ENCODE peak calls at places on chromosomes 1 and 21, in six cellular contexts. L, R, Y, D, S and N are unnamed samples.

GRCh38 chr1:216626394-216627067 is 96.7 kb downstream of the ESRRG start:
- DNase-seq in D (no peak), R (no peak), S (no peak), Y (no peak), L (no peak), N (no peak)

GRCh38 chr1:9108056-9108665 is 20.7 kb downstream of the GPR157 start:
- DNase-seq in D (no peak), S (no peak), L (no peak), Y (no peak), R (no peak), N (no peak)

GRCh38 chr1:226798427-226799411 is 59.6 kb upstream of the ITPKB start:
- DNase-seq in D (no peak), S (peak), R (no peak), Y (no peak), L (no peak), N (no peak)

GRCh38 chr1:106978477-106979322 is 77.8 kb upstream of the PRMT6 start:
- DNase-seq in D (no peak), S (no peak), L (no peak), Y (no peak), R (no peak), N (peak)

GRCh38 chr1:248791010-248791409 is 34.7 kb downstream of the SH3BP5L start:
- DNase-seq in D (no peak), L (no peak), Y (no peak), S (no peak), R (no peak), N (no peak)

GRCh38 chr1:203906932-203907331 is 45.5 kb downstream of the SNRPE start:
- DNase-seq in L (no peak), R (no peak), S (no peak), D (no peak), Y (no peak), N (peak)

GRCh38 chr1:172513480-172513879 is 19.5 kb upstream of the SUCO start:
- DNase-seq in Y (no peak), R (no peak), S (no peak), L (no peak), D (no peak), N (no peak)

GRCh38 chr1:147241955-147242448 is 482 bp upstream of the CHD1L start:
- DNase-seq in Y (no peak), R (no peak), L (no peak), S (no peak), D (no peak), N (no peak)

GRCh38 chr1:214002472-214002871 is 14.7 kb downstream of the PROX1 start:
- DNase-seq in L (no peak), D (no peak), S (no peak), R (no peak), Y (no peak), N (no peak)

GRCh38 chr1:198290089-198290683 is 133.4 kb downstream of the NEK7 start:
- DNase-seq in S (no peak), L (no peak), Y (no peak), D (no peak), R (no peak), N (no peak)

GRCh38 chr21:29175408-29176147 is 45.1 kb downstream of the MAP3K7CL start:
- DNase-seq in R (no peak), L (no peak), D (no peak), S (no peak), Y (no peak), N (no peak)

GRCh38 chr21:43958364-43959158 is 53.5 kb upstream of the TRAPPC10 start:
- DNase-seq in S (no peak), D (no peak), R (no peak), L (no peak), Y (no peak), N (no peak)

GRCh38 chr1:155006601-155007101 is 4.0 kb downstream of the ZBTB7B start:
- DNase-seq in R (no peak), Y (no peak), D (no peak), S (peak), L (no peak), N (no peak)

GRCh38 chr1:176167210-176167609 is 39.9 kb downstream of the COP1 start:
- DNase-seq in Y (no peak), R (no peak), L (no peak), D (no peak), S (no peak), N (no peak)

GRCh38 chr1:18348354-18348753 is 132.4 kb upstream of the KLHDC7A start:
- DNase-seq in D (no peak), L (peak), S (no peak), Y (no peak), R (no peak), N (no peak)

GRCh38 chr1:224338150-224338838 is 8.3 kb upstream of the NVL start:
- DNase-seq in L (no peak), Y (no peak), R (no peak), D (no peak), S (no peak), N (no peak)

GRCh38 chr1:39317910-39318633 is 113.6 kb downstream of the MACF1 start:
- DNase-seq in S (no peak), L (no peak), D (no peak), R (no peak), Y (no peak), N (no peak)

GRCh38 chr21:39004776-39005605 is 178.3 kb downstream of the PSMG1 start:
- DNase-seq in D (no peak), R (no peak), Y (no peak), L (no peak), S (peak), N (no peak)

GRCh38 chr1:155064109-155064812 is 721 bp downstream of the EFNA4 start:
- DNase-seq in R (no peak), D (peak), L (peak), S (peak), Y (no peak), N (no peak)

GRCh38 chr1:7043729-7044470 is 258.6 kb downstream of the CAMTA1 start:
- DNase-seq in Y (no peak), D (no peak), L (no peak), S (no peak), R (no peak), N (no peak)

GRCh38 chr1:211327341-211327921 is 798 bp downstream of the TRAF5 start:
- DNase-seq in R (peak), L (peak), S (peak), D (peak), Y (no peak), N (no peak)

GRCh38 chr1:25766721-25767436 is 33.1 kb upstream of the SELENON start:
- DNase-seq in D (no peak), R (no peak), S (no peak), L (no peak), Y (no peak), N (no peak)

GRCh38 chr1:216422821-216423529 is at the start of gene USH2A:
- DNase-seq in R (no peak), Y (peak), D (no peak), S (no peak), L (peak), N (no peak)

GRCh38 chr1:187959062-187959461 is 1130.3 kb downstream of the PLA2G4A start:
- DNase-seq in D (no peak), S (no peak), L (no peak), Y (no peak), R (no peak), N (no peak)
- H3K4me3 ChIP-seq in D (no peak), S (no peak), L (no peak), Y (no peak), R (no peak), N (no peak)

GRCh38 chr1:4056422-4056821 is 156.3 kb upstream of the C1orf174 start:
- DNase-seq in R (peak), D (no peak), L (no peak), Y (no peak), S (no peak), N (no peak)

GRCh38 chr1:4054957-4055676 is 155.0 kb upstream of the C1orf174 start:
- DNase-seq in R (peak), S (no peak), D (no peak), L (no peak), Y (no peak), N (no peak)

GRCh38 chr1:4056989-4057388 is 156.9 kb upstream of the C1orf174 start:
- DNase-seq in D (no peak), L (no peak), Y (no peak), S (no peak), R (no peak), N (no peak)

GRCh38 chr1:4053774-4054173 is 153.7 kb upstream of the C1orf174 start:
- DNase-seq in L (no peak), S (no peak), R (peak), D (no peak), Y (no peak), N (no peak)

GRCh38 chr1:4055677-4055967 is 155.6 kb upstream of the C1orf174 start:
- DNase-seq in L (no peak), S (no peak), Y (no peak), R (no peak), D (no peak), N (no peak)
- H3K4me3 ChIP-seq in L (no peak), S (no peak), Y (no peak), R (no peak), D (no peak), N (no peak)

DNA sequence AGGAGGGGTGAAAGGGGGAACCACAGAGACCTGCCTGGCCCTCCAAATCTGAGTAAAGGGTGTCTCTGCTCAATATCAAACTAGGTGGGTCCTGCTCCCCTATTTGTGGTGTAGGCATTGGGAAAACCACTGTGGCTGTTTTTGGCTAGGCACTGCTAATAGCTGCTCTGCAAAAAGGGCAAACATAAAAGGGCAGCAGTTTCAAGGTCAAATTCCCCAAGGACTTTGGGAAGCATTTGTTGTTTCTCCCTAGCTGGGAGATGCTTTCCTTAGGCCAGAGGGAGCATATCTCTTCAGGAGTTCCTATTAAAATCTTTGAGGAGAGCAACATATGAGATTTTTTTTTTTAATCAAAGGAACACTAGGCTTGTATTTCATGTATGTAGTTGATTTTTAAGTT is 2.4 kb downstream of the C1orf162 start:
- DNase-seq in S (no peak), D (no peak), L (no peak), Y (no peak), R (no peak), N (no peak)
- H3K4me3 ChIP-seq in S (no peak), D (no peak), L (no peak), Y (no peak), R (no peak), N (no peak)

GRCh38 chr21:35048706-35049617 is at the start of gene RUNX1:
- DNase-seq in R (no peak), S (peak), D (peak), L (no peak), Y (no peak), N (peak)
- H3K4me3 ChIP-seq in R (peak), S (peak), D (peak), L (no peak), Y (no peak), N (peak)

GRCh38 chr1:162732566-162733335 is 57.8 kb upstream of the HSD17B7 start:
- DNase-seq in R (no peak), S (no peak), L (no peak), Y (no peak), D (no peak), N (no peak)
- H3K4me3 ChIP-seq in R (no peak), S (no peak), L (no peak), Y (no peak), D (no peak), N (no peak)

DNA sequence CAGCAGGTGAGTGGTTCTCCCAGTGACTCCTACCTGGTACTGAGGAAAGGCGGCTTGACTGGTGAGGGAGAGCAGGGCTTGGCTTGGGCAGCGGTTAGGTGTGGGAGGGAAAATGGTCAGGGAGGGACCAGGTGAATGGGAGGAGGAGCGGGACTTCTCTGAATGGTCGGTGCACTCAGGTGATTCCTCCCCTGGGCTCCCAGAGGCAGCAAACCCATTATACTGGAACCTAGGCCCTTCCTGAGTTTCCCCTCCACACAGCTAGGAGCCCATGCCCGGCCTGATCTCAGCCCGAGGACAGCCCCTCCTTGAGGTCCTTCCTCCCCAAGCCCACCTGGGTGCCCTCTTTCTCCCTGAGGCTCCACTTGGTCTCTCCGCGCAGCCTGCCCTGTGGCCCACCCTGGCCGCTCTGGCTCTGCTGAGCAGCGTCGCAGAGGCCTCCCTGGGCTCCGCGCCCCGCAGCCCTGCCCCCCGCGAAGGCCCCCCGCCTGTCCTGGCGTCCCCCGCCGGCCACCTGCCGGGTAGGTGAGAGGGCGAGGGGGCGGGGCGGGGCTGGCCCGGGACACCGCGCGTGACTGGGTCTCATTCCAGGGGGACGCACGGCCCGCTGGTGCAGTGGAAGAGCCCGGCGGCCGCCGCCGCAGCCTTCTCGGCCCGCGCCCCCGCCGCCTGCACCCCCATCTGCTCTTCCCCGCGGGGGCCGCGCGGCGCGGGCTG is 2.3 kb downstream of the ARTN start:
- DNase-seq in R (no peak), S (no peak), D (no peak), L (peak), Y (no peak), N (no peak)
- H3K4me3 ChIP-seq in R (peak), S (no peak), D (no peak), L (peak), Y (peak), N (peak)

GRCh38 chr1:11765661-11766428 is 3.9 kb downstream of the C1orf167 start:
- DNase-seq in Y (no peak), L (no peak), D (no peak), S (no peak), R (no peak), N (no peak)

GRCh38 chr1:11761285-11761684 is 708 bp upstream of the C1orf167 start:
- DNase-seq in L (no peak), Y (no peak), S (no peak), R (no peak), D (no peak), N (no peak)

GRCh38 chr1:11759791-11760190 is 2.2 kb upstream of the C1orf167 start:
- DNase-seq in L (no peak), Y (no peak), S (no peak), D (no peak), R (no peak), N (no peak)

GRCh38 chr1:11764519-11764918 is 2.5 kb downstream of the C1orf167 start:
- DNase-seq in R (no peak), L (no peak), S (no peak), Y (no peak), D (no peak), N (no peak)

DNA sequence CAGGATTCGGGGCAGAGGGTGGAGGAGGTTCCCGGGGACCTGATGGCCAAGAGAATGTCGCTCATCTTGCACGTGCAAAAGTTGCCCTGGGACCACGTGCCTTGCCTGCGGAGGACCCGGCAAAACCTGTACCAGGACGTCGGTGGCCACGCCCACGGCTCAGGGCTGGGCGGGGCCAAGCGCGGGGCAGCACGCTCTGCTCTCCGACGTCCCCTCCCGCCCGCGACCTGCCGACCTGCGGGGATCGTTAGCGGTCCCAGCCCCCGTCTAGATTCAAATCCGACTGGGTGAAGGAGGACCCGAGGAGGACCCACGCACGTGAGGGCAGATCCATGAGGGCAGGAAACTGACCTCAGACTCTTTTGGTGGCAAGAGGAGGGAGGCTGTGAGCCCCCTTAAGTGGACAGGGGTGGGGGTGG is at the start of gene C1orf167:
- DNase-seq in L (peak), Y (no peak), D (no peak), R (no peak), S (no peak), N (no peak)
- H3K4me3 ChIP-seq in L (no peak), Y (no peak), D (no peak), R (peak), S (no peak), N (no peak)

DNA sequence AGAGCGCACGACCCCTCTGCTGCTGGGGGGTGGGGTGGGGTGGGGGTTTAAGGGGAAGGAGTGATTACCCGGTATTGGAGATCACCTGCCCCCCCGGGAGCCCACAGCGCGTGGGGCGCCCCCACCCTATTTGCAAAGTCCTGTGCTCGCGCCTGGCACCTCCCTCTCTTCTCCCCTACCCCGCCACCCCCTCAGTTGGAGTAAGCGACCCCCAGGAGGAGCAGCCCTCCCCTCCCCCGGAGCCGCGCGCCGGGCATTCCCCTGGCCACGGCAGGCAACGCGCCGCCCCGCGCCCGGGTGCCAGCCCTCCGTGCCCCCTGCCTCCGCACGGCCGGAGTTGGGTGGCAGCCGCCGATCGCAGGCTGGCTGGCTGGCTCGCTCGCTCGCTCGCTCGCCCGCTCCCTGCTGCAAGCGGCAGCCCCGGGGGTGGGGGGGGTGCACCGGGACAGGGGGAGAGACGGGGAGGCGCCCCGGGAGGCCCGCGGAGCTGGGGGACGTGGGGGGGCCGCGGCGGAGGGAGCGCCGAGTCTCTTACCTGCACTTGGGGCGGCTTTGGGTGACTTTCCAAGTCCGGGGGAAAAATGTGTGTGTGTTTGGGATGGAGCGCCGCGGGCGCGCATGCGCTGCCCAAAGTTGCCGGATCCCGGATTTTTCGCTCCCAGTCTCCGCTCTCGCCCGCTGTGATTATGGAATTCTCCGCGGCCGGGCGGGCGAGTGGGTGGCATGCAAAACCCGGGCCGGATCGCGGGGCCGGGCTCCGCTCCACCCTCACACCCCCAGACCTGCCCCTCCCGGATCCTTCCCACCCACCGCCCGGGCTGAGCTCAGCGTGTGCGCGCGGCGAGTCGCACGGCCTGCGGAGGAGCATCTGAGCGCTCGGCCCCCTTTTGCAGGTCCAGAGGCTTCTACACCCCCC is at the start of gene CASZ1:
- DNase-seq in Y (peak), D (no peak), R (no peak), L (peak), S (no peak), N (peak)
- H3K4me3 ChIP-seq in Y (peak), D (no peak), R (peak), L (peak), S (no peak), N (peak)

DNA sequence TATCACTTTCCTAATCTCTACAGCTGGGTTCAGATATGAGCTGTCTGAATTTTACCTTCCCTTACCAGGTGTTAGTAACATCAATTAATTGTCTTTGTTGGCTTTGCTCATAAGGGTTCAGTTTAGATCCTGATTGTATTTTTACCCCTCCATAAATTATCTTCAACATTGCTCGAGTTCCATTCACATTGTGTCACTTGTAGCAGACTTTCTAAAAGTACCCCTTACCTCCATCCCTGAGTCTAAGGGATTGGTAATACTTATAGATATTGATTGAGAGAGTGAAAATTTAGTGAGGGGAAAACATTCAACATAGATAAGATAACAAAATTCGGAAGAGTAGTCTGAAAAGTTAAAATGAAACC is 7.3 kb downstream of the RASAL2 start:
- DNase-seq in D (no peak), R (no peak), L (no peak), S (no peak), Y (no peak), N (no peak)
- H3K4me3 ChIP-seq in D (no peak), R (no peak), L (no peak), S (no peak), Y (no peak), N (no peak)